ENCODE peak calls at places on chromosomes 16 and 17, in six cellular contexts. D is endothelial cell of umbilical vein, Q is A549, O is K562, J is HepG2, H is GM12878. R is an unnamed sample.

GRCh38 chr17:15377608-15378007 is 36.2 kb upstream of the TEKT3 start:
- DNase-seq in D (no peak), O (no peak), H (no peak), J (peak), Q (no peak), R (no peak)

GRCh38 chr16:58399718-58400633 is 7.7 kb downstream of the GINS3 start:
- DNase-seq in J (no peak), D (no peak), H (no peak), O (no peak), Q (peak), R (no peak)

GRCh38 chr17:5838661-5839300 is 231.4 kb upstream of the WSCD1 start:
- DNase-seq in D (no peak), Q (no peak), H (no peak), J (no peak), O (no peak), R (no peak)

GRCh38 chr16:89116341-89117238 is 22.9 kb downstream of the ACSF3 start:
- DNase-seq in D (no peak), J (no peak), H (no peak), O (no peak), Q (no peak), R (no peak)

GRCh38 chr16:53780051-53780450 is 76.1 kb downstream of the FTO start:
- DNase-seq in D (no peak), O (no peak), Q (no peak), J (no peak), H (no peak), R (no peak)

GRCh38 chr16:78570409-78571141 is 471.1 kb downstream of the WWOX start:
- DNase-seq in O (no peak), H (no peak), D (no peak), J (no peak), Q (no peak), R (no peak)

GRCh38 chr16:89847056-89847929 is 19.0 kb downstream of the SPIRE2 start:
- DNase-seq in D (no peak), J (no peak), Q (no peak), H (no peak), O (no peak), R (no peak)

GRCh38 chr17:45784293-45784582 is at the start of gene CRHR1:
- DNase-seq in J (no peak), O (no peak), D (no peak), H (no peak), Q (no peak), R (no peak)

GRCh38 chr17:79573196-79573929 is 37.5 kb downstream of the RBFOX3 start:
- DNase-seq in H (no peak), O (no peak), Q (peak), J (no peak), D (no peak), R (no peak)

GRCh38 chr16:4081577-4082021 is 34.6 kb downstream of the ADCY9 start:
- DNase-seq in Q (no peak), J (no peak), O (no peak), H (no peak), D (no peak), R (no peak)

GRCh38 chr17:72004476-72005331 is 116.1 kb upstream of the SOX9 start:
- DNase-seq in H (peak), D (no peak), Q (no peak), O (no peak), J (no peak), R (no peak)

GRCh38 chr17:80866050-80866793 is 125.4 kb upstream of the CHMP6 start:
- DNase-seq in Q (peak), O (peak), H (peak), J (peak), D (peak), R (peak)

GRCh38 chr16:24996301-24996700 is 18.9 kb downstream of the ARHGAP17 start:
- DNase-seq in O (no peak), J (no peak), Q (no peak), H (no peak), D (no peak), R (no peak)

GRCh38 chr16:69476920-69477418 is 52.5 kb downstream of the CYB5B start:
- DNase-seq in O (peak), D (peak), Q (peak), J (peak), H (no peak), R (no peak)

GRCh38 chr17:10756604-10757003 is 26.8 kb upstream of the TMEM220 start:
- DNase-seq in Q (no peak), J (no peak), H (no peak), D (no peak), O (no peak), R (no peak)

GRCh38 chr17:81348097-81349055 is 46.9 kb upstream of the BAHCC1 start:
- DNase-seq in J (no peak), D (no peak), Q (no peak), H (no peak), O (no peak), R (peak)

GRCh38 chr17:39898088-39898487 is 20.3 kb downstream of the GSDMB start:
- DNase-seq in O (no peak), J (no peak), Q (no peak), D (no peak), H (no peak), R (no peak)

GRCh38 chr16:55657616-55658015 is 1.8 kb downstream of the SLC6A2 start:
- DNase-seq in H (no peak), O (no peak), D (no peak), Q (no peak), J (no peak), R (no peak)

GRCh38 chr16:1613240-1613639 is 1.1 kb downstream of the CRAMP1 start:
- DNase-seq in O (peak), J (no peak), H (no peak), Q (no peak), D (peak), R (peak)

GRCh38 chr16:11796227-11797165 is 562 bp downstream of the ZC3H7A start:
- DNase-seq in O (peak), D (peak), J (peak), Q (peak), H (no peak), R (peak)

GRCh38 chr16:4475880-4476790 is at the start of gene HMOX2:
- DNase-seq in O (peak), H (peak), Q (peak), D (peak), J (peak), R (peak)

GRCh38 chr17:7922499-7923289 is 6.6 kb upstream of the RNF227 start:
- DNase-seq in J (no peak), Q (peak), O (no peak), D (peak), H (no peak), R (no peak)

GRCh38 chr17:4806770-4807533 is at the start of gene PLD2:
- DNase-seq in H (no peak), O (peak), Q (peak), J (peak), D (peak), R (peak)

GRCh38 chr17:2111691-2112090 is 56.8 kb downstream of the HIC1 start:
- DNase-seq in Q (no peak), O (no peak), J (no peak), H (no peak), D (no peak), R (no peak)

GRCh38 chr17:78486228-78486802 is 90.9 kb downstream of the DNAH17 start:
- DNase-seq in J (no peak), O (no peak), D (no peak), H (no peak), Q (no peak), R (no peak)

GRCh38 chr17:34582185-34582900 is 3.0 kb downstream of the TMEM132E start:
- DNase-seq in D (no peak), H (no peak), J (no peak), O (no peak), Q (no peak), R (no peak)

GRCh38 chr16:75931043-75931442 is 204.8 kb upstream of the CPHXL start:
- DNase-seq in D (no peak), H (no peak), J (no peak), Q (no peak), O (no peak), R (no peak)

GRCh38 chr17:79931517-79932309 is 92.5 kb upstream of the CBX4 start:
- DNase-seq in O (no peak), J (peak), D (no peak), H (no peak), Q (no peak), R (no peak)

GRCh38 chr17:17964710-17965109 is 7.5 kb downstream of the TOM1L2 start:
- DNase-seq in O (peak), J (no peak), H (no peak), D (no peak), Q (no peak), R (no peak)

GRCh38 chr16:13950821-13951547 is 31.0 kb downstream of the ERCC4 start:
- DNase-seq in O (no peak), Q (no peak), D (no peak), J (no peak), H (no peak), R (no peak)

GRCh38 chr17:78284146-78284545 is 52.7 kb downstream of the TMEM235 start:
- DNase-seq in O (no peak), Q (peak), J (no peak), H (no peak), D (no peak), R (peak)

GRCh38 chr16:69064164-69064563 is 41.3 kb upstream of the HAS3 start:
- DNase-seq in H (no peak), J (no peak), D (no peak), O (no peak), Q (peak), R (no peak)

GRCh38 chr16:4718466-4718865 is 15.6 kb downstream of the ANKS3 start:
- DNase-seq in J (no peak), Q (no peak), O (no peak), H (no peak), D (no peak), R (no peak)

GRCh38 chr17:60328679-60329078 is 63.3 kb downstream of the USP32 start:
- DNase-seq in J (no peak), H (no peak), O (no peak), Q (no peak), D (no peak), R (no peak)

GRCh38 chr17:48427598-48427997 is 2.4 kb downstream of the SKAP1 start:
- DNase-seq in Q (no peak), O (peak), H (no peak), J (no peak), D (no peak), R (peak)

GRCh38 chr16:53770641-53771040 is 66.7 kb downstream of the FTO start:
- DNase-seq in O (no peak), H (no peak), J (no peak), D (no peak), Q (no peak), R (no peak)

DNA sequence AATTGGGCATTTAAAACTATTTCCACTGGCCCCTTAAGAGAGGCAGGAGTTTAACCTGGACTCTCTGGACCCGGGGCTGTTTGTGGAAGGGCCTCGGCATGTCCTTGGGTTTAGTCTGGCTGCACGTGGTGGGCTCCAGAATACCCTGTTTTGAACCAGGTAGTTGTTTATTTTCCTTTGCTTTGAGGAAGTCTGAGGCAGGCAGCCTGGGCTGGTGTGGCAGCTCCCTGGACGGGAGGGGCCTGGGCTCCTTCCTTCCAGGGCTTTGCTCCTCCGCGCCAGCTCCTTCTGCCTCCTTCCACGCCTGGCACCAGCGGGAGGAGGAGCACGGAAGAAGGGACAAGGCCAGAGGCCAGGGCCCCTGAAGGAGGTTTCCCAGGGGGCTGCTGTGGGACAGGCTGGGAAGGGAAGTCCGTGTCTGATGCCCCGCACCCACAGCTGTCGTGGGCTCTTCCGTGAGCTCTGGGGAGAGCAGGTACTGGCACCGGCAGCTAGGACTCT is 15.5 kb downstream of the BANP start:
- DNase-seq in D (peak), H (no peak), O (no peak), Q (no peak), J (no peak), R (no peak)
- TF ChIP-seq CTCF in D (no peak), H (no peak), O (no peak), Q (no peak), J (no peak), R (no peak)

GRCh38 chr17:14302421-14303099 is 1.7 kb downstream of the HS3ST3B1 start:
- DNase-seq in J (peak), Q (peak), D (peak), H (no peak), O (peak), R (peak)
- TF ChIP-seq MYC in J (no peak), Q (peak), D (no peak), H (no peak), O (peak), R (peak)

DNA sequence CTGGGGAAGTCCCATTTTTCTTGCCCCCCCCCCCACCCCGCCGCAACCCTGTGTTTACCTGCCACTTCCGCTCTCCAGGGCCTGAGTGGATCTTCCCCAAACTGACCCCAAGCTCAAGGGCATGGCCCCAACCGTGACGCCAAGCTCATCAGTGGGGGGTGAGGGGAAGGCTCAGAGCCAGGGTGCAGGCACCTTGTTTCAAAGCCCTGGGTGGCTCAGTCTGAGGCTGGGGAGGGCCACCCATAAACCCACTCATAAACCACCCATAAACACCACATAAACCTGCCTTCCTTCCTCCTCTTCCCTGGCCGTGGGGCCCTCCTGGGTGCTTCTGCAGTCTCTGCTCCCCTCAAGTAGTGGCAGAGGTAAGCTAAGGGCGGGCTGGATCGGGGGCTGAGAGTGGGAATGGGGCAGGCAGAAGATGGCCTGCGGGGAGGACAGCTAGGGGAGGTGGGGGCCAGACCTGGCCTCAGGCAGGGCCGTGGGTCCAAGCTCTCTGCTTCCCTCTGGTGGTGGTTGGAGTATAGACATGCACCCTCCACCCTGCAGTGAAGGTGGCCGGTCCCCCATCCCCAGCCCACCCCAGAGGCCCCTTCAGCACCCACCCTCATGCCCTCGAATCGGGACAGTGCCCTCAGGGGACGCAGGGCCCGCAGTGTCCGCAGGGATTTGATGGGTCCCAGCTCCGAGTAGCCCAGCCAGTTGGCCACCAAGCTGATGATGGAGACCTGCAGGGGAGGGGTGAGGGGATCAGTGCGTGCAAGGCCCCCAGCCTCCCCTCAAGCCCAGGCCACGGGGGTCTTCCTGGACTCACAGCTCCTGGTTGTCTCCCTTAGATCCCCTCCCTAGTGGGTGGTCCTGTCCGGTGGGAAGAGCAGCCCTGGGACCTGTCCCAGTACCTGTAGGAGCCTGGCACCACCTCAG is 14.6 kb upstream of the CD79B start:
- DNase-seq in Q (peak), O (peak), D (peak), H (no peak), J (peak), R (peak)
- TF ChIP-seq CTCF in Q (peak), O (peak), D (peak), H (peak), J (peak), R (peak)

GRCh38 chr16:67157106-67157748 is 2.5 kb downstream of the TRADD start:
- DNase-seq in O (no peak), J (no peak), D (no peak), Q (no peak), H (no peak), R (no peak)

GRCh38 chr16:67157892-67158635 is 1.6 kb downstream of the TRADD start:
- DNase-seq in Q (no peak), J (no peak), D (no peak), H (no peak), O (no peak), R (no peak)

GRCh38 chr16:67156146-67156844 is 3.4 kb downstream of the TRADD start:
- DNase-seq in H (no peak), J (no peak), Q (no peak), O (no peak), D (no peak), R (no peak)

GRCh38 chr16:67161595-67162058 is 1.9 kb downstream of the FBXL8 start:
- DNase-seq in H (no peak), J (no peak), O (no peak), Q (no peak), D (no peak), R (no peak)

DNA sequence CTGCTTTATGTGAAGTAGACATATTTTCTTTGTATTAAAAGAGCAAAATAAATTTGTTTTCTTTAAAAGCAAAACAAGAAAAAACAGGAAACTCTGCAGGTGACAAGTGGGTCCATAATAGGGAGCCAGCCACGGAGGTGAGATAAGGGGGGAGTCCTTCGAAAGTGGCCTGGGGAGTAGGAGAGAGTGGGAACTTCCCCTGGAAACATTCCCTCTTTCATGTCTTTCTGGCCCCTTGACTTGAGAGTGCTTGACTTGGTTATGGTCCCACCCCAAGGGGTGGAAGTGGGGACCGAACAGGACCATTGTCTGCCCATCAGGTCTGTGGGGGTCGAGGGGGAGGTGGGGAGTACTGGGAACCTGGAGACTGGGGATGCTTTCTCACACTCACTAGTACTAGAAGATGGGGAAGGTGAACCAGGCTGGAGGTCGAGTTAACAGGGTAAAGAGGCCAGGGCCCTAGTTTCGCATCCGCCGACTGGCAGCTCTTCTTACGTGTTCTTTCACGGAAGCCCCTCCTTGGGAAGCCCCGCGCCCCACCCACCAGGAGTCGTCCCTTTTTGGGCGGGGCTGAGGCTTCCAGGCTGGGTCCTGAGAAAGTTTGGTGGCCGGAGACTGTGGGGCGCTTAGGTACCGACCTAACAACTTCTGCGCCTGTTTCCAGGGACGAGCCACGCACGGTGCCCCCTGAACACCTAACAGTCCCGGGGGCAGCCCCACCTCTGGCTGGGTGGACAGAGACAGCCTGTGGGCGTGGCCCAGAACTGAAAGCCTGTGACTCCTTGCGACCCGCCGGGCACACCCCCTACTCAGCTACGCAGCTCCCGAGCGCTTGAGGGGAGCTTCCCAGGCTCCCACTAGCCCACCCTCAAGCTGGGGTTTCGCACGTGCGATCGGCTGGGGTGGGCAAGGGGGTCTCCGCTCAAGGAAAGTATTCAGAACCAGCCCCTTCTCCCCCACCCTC is 790 bp downstream of the TRADD start:
- DNase-seq in H (peak), J (peak), O (peak), D (no peak), Q (peak), R (no peak)
- TF ChIP-seq MYC in H (no peak), J (peak), O (no peak), D (no peak), Q (no peak), R (no peak)

GRCh38 chr17:37520174-37520573 is 30.5 kb downstream of the DUSP14 start:
- DNase-seq in O (peak), Q (no peak), D (no peak), J (no peak), H (no peak), R (no peak)
- TF ChIP-seq CTCF in O (peak), Q (no peak), D (no peak), J (no peak), H (no peak), R (no peak)

DNA sequence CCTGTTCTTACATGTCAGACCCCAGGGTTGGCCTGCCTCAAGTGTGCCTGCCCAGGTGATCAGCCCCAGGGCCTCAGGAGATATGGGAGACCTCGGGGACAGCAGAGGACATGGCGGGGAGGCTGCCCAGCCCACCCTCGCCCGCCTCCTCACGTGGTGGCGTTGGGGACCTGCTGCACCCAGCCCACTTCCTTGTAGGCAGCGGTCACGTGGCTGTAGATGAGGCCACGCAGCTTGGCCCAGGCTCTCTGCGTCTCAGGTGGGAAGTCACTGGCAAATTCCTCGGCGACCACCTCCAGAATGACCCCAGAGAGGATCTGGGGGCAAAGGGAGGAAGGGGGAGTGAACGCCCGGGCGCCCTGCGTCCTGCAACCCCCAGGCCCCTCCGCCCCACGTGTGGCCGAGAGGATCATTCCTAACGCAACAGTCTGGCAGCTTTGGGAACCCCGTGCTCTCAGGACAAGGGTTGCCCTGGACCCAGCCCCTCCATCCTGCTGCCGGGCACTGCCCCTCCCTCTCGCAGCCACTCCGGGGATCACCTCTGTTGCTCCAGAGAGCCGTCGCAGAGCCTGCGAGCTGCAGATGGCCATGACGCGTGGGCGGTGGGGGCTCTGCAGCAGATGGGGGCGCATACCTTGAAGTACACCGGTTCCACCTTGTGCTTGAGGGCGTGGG is 6.5 kb downstream of the CYGB start:
- DNase-seq in H (no peak), J (no peak), D (no peak), Q (no peak), O (no peak), R (no peak)
- TF ChIP-seq MYC in H (no peak), J (no peak), D (no peak), Q (no peak), O (no peak), R (no peak)

GRCh38 chr17:67602974-67603373 is 114.8 kb upstream of the NOL11 start:
- DNase-seq in O (peak), D (peak), H (no peak), Q (peak), J (peak), R (peak)
- TF ChIP-seq CTCF in O (peak), D (peak), H (peak), Q (peak), J (peak), R (peak)